ENCODE peak calls at places on chromosome 2, in ten cellular contexts. L is lower lobe of right lung, S is fibroblast of lung, D is GM06990, K is heart left ventricle, Z is hepatocyte, A is Peyer's patch, E is astrocyte, C is dorsolateral prefrontal cortex, T is mucosa of descending colon. F is an unnamed sample.

GRCh38 chr2:151638188-151638933 is 95.9 kb downstream of the NEB start:
- DNase-seq in S (peak), Z (peak), A (peak), D (peak), L (no peak), C (no peak), K (no peak), E (no peak), T (no peak), F (peak)

GRCh38 chr2:60861736-60862135 is 19.6 kb upstream of the REL start:
- DNase-seq in E (no peak), D (no peak), L (no peak), T (no peak), A (no peak), Z (no peak), S (no peak), K (no peak), C (no peak), F (no peak)

GRCh38 chr2:61537590-61538178 is 472 bp downstream of the XPO1 start:
- DNase-seq in D (no peak), E (no peak), C (no peak), Z (no peak), A (no peak), S (peak), L (no peak), T (no peak), K (no peak), F (no peak)

GRCh38 chr2:136119717-136120675 is 2.0 kb upstream of the CXCR4 start:
- DNase-seq in S (no peak), E (no peak), T (no peak), C (no peak), D (no peak), K (no peak), L (no peak), A (no peak), Z (no peak), F (no peak)

GRCh38 chr2:98551316-98551715 is 57.0 kb downstream of the COA5 start:
- DNase-seq in S (no peak), L (no peak), C (no peak), K (no peak), A (no peak), E (no peak), T (no peak), D (no peak), Z (no peak), F (no peak)

GRCh38 chr2:128091691-128092050 is 671 bp downstream of the UGGT1 start:
- DNase-seq in K (no peak), E (peak), T (no peak), D (no peak), L (no peak), A (no peak), Z (no peak), S (no peak), C (no peak), F (no peak)

GRCh38 chr2:65710779-65711295 is 278.4 kb upstream of the SPRED2 start:
- DNase-seq in A (no peak), T (no peak), D (no peak), S (peak), L (no peak), K (no peak), C (no peak), E (peak), Z (no peak), F (peak)

GRCh38 chr2:43225788-43226557 is 433 bp downstream of the ZFP36L2 start:
- DNase-seq in C (no peak), T (peak), L (peak), S (peak), K (peak), D (peak), Z (peak), A (peak), E (peak), F (no peak)

GRCh38 chr2:233928594-233929351 is 11.6 kb downstream of the TRPM8 start:
- DNase-seq in S (no peak), D (no peak), T (no peak), A (no peak), Z (peak), L (no peak), K (no peak), E (no peak), C (peak), F (no peak)

GRCh38 chr2:189799531-189799930 is 15.3 kb downstream of the PMS1 start:
- DNase-seq in A (no peak), C (no peak), K (no peak), E (peak), T (no peak), S (peak), L (no peak), D (no peak), Z (no peak), F (no peak)

GRCh38 chr2:15800489-15801329 is 139.6 kb upstream of the MYCN start:
- DNase-seq in S (no peak), E (no peak), C (peak), L (no peak), Z (peak), A (no peak), T (no peak), K (no peak), D (no peak), F (no peak)

GRCh38 chr2:72828840-72829507 is 3.1 kb upstream of the EXOC6B start:
- DNase-seq in S (peak), T (no peak), L (no peak), Z (no peak), K (no peak), E (peak), C (no peak), D (no peak), A (no peak), F (no peak)

GRCh38 chr2:232126301-232127085 is 165.0 kb downstream of the DIS3L2 start:
- DNase-seq in T (no peak), C (no peak), K (no peak), S (no peak), E (no peak), Z (no peak), D (no peak), L (no peak), A (no peak), F (no peak)

GRCh38 chr2:222671259-222672067 is at the start of gene MOGAT1:
- DNase-seq in A (peak), Z (peak), K (peak), C (peak), T (peak), L (peak), S (peak), E (no peak), D (no peak), F (no peak)

GRCh38 chr2:47620717-47621437 is 162.1 kb upstream of the MSH6 start:
- DNase-seq in E (no peak), A (no peak), K (no peak), S (no peak), T (no peak), Z (no peak), C (no peak), L (no peak), D (no peak), F (no peak)

GRCh38 chr2:72116081-72116533 is 31.6 kb downstream of the CYP26B1 start:
- DNase-seq in K (no peak), S (no peak), T (no peak), Z (no peak), L (no peak), E (no peak), A (no peak), C (no peak), D (no peak), F (no peak)

GRCh38 chr2:38095996-38096861 is 20.3 kb upstream of the CYP1B1 start:
- DNase-seq in K (peak), E (no peak), A (no peak), C (no peak), T (no peak), Z (peak), L (no peak), D (no peak), S (peak), F (peak)

GRCh38 chr2:86229221-86229620 is 30.0 kb downstream of the MRPL35 start:
- DNase-seq in D (no peak), L (no peak), C (no peak), A (peak), E (no peak), S (no peak), K (no peak), T (no peak), Z (no peak), F (no peak)

GRCh38 chr2:113809076-113809475 is 52.6 kb upstream of the SLC35F5 start:
- DNase-seq in K (no peak), E (no peak), S (no peak), D (no peak), C (no peak), Z (no peak), A (no peak), L (no peak), T (no peak), F (no peak)

GRCh38 chr2:113807634-113808196 is 51.3 kb upstream of the SLC35F5 start:
- DNase-seq in L (no peak), A (no peak), C (no peak), T (no peak), K (no peak), D (no peak), S (no peak), E (no peak), Z (no peak), F (no peak)

GRCh38 chr2:113812204-113812603 is 55.8 kb upstream of the SLC35F5 start:
- DNase-seq in Z (no peak), L (no peak), S (peak), A (no peak), T (no peak), D (no peak), C (no peak), E (no peak), K (no peak), F (no peak)

DNA sequence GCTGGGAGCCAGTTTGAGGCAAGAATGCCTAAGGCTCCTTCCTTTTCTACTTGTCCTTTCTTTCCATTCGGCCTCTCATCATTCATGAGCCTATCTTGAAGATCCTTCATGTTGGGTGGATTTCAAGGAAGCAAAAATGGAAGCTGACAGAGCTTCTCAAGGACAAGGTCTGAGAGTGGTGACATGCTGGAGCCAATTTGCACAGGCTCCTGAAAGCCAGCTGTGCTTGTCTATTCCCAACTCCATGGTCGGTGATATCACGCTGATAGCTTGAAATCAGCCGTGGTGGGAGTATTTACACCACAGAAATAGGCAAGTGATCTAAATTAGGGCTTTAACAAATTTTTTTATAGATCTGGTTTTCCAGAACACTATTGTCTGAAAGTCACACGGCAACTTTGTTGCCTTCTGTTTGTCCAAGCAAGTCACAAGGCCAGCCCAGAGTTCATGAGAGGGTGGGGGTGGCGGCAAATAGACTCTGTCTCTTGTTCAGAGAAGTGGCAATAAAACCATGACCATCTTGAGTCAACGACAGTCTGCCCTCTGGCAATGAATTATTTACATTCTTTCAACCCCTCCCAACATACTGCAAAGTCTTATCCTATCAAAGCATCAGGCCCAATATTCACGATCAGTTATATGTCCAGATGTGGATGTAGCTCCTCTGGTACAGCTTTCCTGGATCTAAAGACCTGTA is 49.9 kb upstream of the SLC35F5 start:
- DNase-seq in K (no peak), T (peak), D (no peak), Z (peak), L (no peak), C (no peak), E (no peak), S (no peak), A (peak), F (no peak)
- H3K4me3 ChIP-seq in K (no peak), T (no peak), D (no peak), Z (no peak), L (no peak), C (no peak), E (no peak), S (no peak), A (no peak), F (no peak)

GRCh38 chr2:126687086-126687485 is 31.1 kb downstream of the GYPC start:
- DNase-seq in Z (no peak), T (no peak), E (no peak), D (no peak), S (no peak), C (no peak), L (no peak), K (no peak), A (no peak), F (no peak)

GRCh38 chr2:126685629-126686028 is 29.7 kb downstream of the GYPC start:
- DNase-seq in S (no peak), A (no peak), L (no peak), T (no peak), E (no peak), Z (no peak), C (no peak), D (no peak), K (no peak), F (no peak)

GRCh38 chr2:126681505-126681904 is 25.5 kb downstream of the GYPC start:
- DNase-seq in D (no peak), Z (no peak), C (no peak), L (no peak), T (no peak), S (no peak), E (no peak), K (no peak), A (no peak), F (no peak)

GRCh38 chr2:126687503-126687902 is 31.5 kb downstream of the GYPC start:
- DNase-seq in L (no peak), D (no peak), T (no peak), A (no peak), C (no peak), Z (no peak), E (no peak), K (no peak), S (no peak), F (no peak)

DNA sequence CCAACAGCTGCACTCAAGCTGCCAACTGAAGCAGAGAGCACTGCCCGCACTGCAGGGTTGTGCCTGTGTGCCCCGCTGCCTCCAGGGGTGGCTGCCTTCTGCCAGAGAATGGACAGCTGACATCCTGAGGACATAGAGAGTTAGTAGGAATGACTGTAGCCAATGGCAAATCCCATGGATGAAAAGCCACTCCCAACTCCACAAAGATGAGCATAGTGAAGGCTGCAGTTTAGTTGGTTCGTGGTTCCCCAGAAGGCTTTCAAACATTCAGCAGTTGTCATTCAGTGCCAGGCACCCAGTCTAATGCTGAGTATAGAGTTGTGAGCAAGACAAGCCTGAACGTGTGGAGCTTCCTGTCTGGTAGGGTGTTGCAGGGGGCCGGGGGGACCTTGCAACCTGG is 30.3 kb downstream of the GYPC start:
- DNase-seq in E (no peak), D (no peak), C (no peak), L (no peak), A (no peak), T (no peak), K (no peak), S (no peak), Z (no peak), F (no peak)
- TF ChIP-seq CTCF in E (no peak), D (no peak), C (no peak), L (no peak), A (no peak), T (no peak), K (no peak), S (no peak), Z (no peak), F (no peak)

GRCh38 chr2:166376873-166377272 is 1.1 kb upstream of the SCN9A start:
- DNase-seq in E (no peak), T (no peak), D (no peak), S (no peak), K (no peak), Z (no peak), C (no peak), L (no peak), A (no peak), F (no peak)

GRCh38 chr2:166375736-166376487 is at the start of gene SCN9A:
- DNase-seq in E (peak), K (peak), T (peak), D (peak), Z (peak), C (peak), L (peak), A (peak), S (peak), F (no peak)

GRCh38 chr2:166373951-166374350 is 1.8 kb downstream of the SCN9A start:
- DNase-seq in Z (peak), K (no peak), D (no peak), C (no peak), L (no peak), S (peak), T (no peak), A (no peak), E (peak), F (no peak)

GRCh38 chr2:166375205-166375735 is 474 bp downstream of the SCN9A start:
- DNase-seq in Z (peak), E (peak), T (no peak), L (no peak), K (no peak), A (no peak), S (peak), D (no peak), C (no peak), F (no peak)

DNA sequence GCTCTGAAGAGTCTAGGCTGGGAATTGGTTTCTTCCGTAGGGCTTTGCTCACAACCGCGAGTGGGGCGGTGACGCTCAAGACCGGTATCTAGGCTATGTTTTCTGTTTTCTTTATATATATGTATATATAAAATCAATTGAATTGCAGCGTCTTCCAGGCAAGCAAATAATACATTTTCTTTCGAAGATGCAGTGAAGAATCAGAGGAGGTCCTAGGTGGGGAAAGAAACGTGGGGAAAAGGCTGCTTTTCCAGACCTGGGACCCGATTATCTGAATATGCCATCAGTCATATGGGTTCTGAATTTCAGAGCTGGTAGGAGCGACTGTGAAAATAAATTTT is 714 bp upstream of the SCN9A start:
- DNase-seq in L (no peak), K (peak), T (no peak), Z (no peak), E (no peak), C (no peak), D (no peak), A (no peak), S (no peak), F (no peak)
- H3K4me3 ChIP-seq in L (peak), K (peak), T (no peak), Z (peak), E (peak), C (peak), D (no peak), A (peak), S (peak), F (no peak)

GRCh38 chr2:177148477-177149154 is 64.0 kb upstream of the HNRNPA3 start:
- DNase-seq in L (peak), Z (peak), T (peak), K (peak), E (peak), A (peak), C (peak), D (peak), S (peak), F (peak)

GRCh38 chr2:177153805-177154204 is 58.8 kb upstream of the HNRNPA3 start:
- DNase-seq in K (no peak), A (no peak), L (no peak), C (no peak), Z (no peak), E (no peak), T (no peak), S (no peak), D (no peak), F (no peak)

GRCh38 chr2:177147834-177148233 is 64.8 kb upstream of the HNRNPA3 start:
- DNase-seq in C (no peak), K (no peak), E (no peak), A (no peak), D (no peak), S (no peak), L (no peak), T (no peak), Z (no peak), F (no peak)

GRCh38 chr2:177147093-177147694 is 65.4 kb upstream of the HNRNPA3 start:
- DNase-seq in T (no peak), L (no peak), D (peak), A (no peak), S (peak), K (no peak), E (peak), Z (peak), C (no peak), F (peak)

GRCh38 chr2:177149155-177149503 is 63.5 kb upstream of the HNRNPA3 start:
- DNase-seq in Z (no peak), K (no peak), E (no peak), D (no peak), L (no peak), A (no peak), S (no peak), T (no peak), C (no peak), F (no peak)
- TF ChIP-seq CTCF in Z (no peak), K (no peak), E (no peak), D (no peak), L (no peak), A (no peak), S (no peak), T (peak), C (no peak), F (no peak)

DNA sequence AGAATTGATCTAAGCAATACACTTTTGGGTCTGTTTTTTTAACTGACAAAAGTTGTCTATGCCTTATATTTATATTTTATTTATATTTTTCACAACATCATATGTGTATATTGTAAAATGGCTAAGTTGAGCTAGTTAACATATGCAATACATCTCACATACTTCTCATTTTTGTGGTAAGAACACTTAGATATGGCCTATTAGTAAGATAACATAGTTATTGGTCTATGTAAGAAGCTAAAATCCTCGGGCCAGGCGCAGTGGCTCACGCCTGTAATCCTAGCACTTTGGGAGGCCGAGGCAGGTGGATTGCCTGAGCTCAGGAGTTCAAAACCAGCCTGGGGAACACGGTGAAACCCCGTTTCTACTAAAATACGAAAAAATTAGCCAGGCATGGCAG is 275.6 kb upstream of the ID2 start:
- DNase-seq in Z (no peak), K (no peak), D (no peak), A (no peak), S (peak), E (peak), C (no peak), T (no peak), L (no peak), F (no peak)
- H3K4me3 ChIP-seq in Z (no peak), K (no peak), D (no peak), A (no peak), S (no peak), E (no peak), C (no peak), T (no peak), L (no peak), F (no peak)